ENCODE peak calls at places on chromosomes 7 and 10, in six cellular contexts. Q, U, Y, H, O and V are unnamed samples.

GRCh38 chr10:80382989-80383388 is 25.4 kb upstream of the PRXL2A start:
- DNase-seq in Y (peak; percentile 45), H (no peak), U (no peak), O (peak; percentile 15), Q (peak; percentile 10), V (peak; percentile 54)

GRCh38 chr7:117800406-117800805 is 72.8 kb downstream of the CTTNBP2 start:
- DNase-seq in Q (no peak), Y (peak; percentile 24), U (peak; percentile 34), O (no peak), H (no peak), V (no peak)

GRCh38 chr7:90677742-90678439 is 81.8 kb downstream of the CDK14 start:
- DNase-seq in Q (no peak), Y (peak; percentile 79), O (no peak), U (peak; percentile 62), H (no peak), V (no peak)

GRCh38 chr7:23332881-23333612 is 33.9 kb downstream of the MALSU1 start:
- DNase-seq in O (no peak), H (no peak), U (peak; percentile 86), Y (peak; percentile 40), Q (peak; percentile 23), V (peak; percentile 28)

GRCh38 chr10:124016795-124017375 is 76.5 kb downstream of the CHST15 start:
- DNase-seq in H (no peak), O (no peak), Q (no peak), Y (peak; percentile 28), U (no peak), V (no peak)

GRCh38 chr7:15692621-15693020 is 6.1 kb upstream of the MEOX2 start:
- DNase-seq in Y (no peak), Q (no peak), O (no peak), U (no peak), H (no peak), V (no peak)

GRCh38 chr7:130299909-130300308 is 6.9 kb downstream of the CPA4 start:
- DNase-seq in Y (no peak), Q (no peak), H (no peak), U (no peak), O (no peak), V (no peak)

GRCh38 chr10:128633864-128634541 is 507.8 kb upstream of the MKI67 start:
- DNase-seq in U (no peak), Q (peak; percentile 16), O (no peak), Y (no peak), H (no peak), V (no peak)

GRCh38 chr7:90973146-90973545 is 291.1 kb upstream of the FZD1 start:
- DNase-seq in Q (no peak), Y (no peak), U (no peak), O (no peak), H (no peak), V (no peak)

GRCh38 chr10:45673074-45673628 is 579 bp upstream of the ZFAND4 start:
- DNase-seq in U (no peak), Y (peak; percentile 64), H (no peak), O (no peak), Q (peak; percentile 11), V (peak; percentile 17)

GRCh38 chr10:71804067-71804466 is 30.7 kb upstream of the VSIR start:
- DNase-seq in O (no peak), Y (peak; percentile 76), U (no peak), H (no peak), Q (peak; percentile 45), V (no peak)